ENCODE peak calls at places on chromosomes 6 and 20, in seven cellular contexts. I is left lobe of liver; H is activated T-helper 2 cell treated with anti-CD3 and anti-CD28 coated beads, Interferon-gamma antibody, Interleukin-2, Interleukin-4, amounts not matched to agents 10 μg/mL and 5 μg/mL and 100 μg/mL, durations not matched to agents 14 hours and 24 hours and 36 hours; O is CD8-positive, alpha-beta memory T cell; X is CD8-positive, alpha-beta T cell; C is T follicular helper cell; W is T-helper 17 cell. P is an unnamed sample.

GRCh38 chr20:60048634-60049578 is 90.7 kb downstream of the CDH26 start:
- DNase-seq in I (no peak), H (no peak), O (no peak), X (no peak), C (no peak), W (no peak), P (no peak)

GRCh38 chr6:126094411-126094810 is 108.1 kb downstream of the TRMT11 start:
- DNase-seq in I (no peak), H (no peak), O (no peak), X (no peak), C (no peak), W (no peak), P (no peak)

GRCh38 chr20:50175938-50176933 is 14.4 kb upstream of the CEBPB start:
- DNase-seq in I (no peak), H (no peak), O (no peak), X (no peak), C (no peak), W (no peak), P (no peak)

GRCh38 chr6:140217283-140217682 is 842.8 kb upstream of the CITED2 start:
- DNase-seq in I (no peak), H (no peak), O (no peak), X (no peak), C (no peak), W (no peak), P (no peak)

GRCh38 chr6:106446287-106446885 is 85.9 kb downstream of the CRYBG1 start:
- DNase-seq in I (no peak), H (no peak), O (no peak), X (no peak), C (no peak), W (no peak), P (no peak)

GRCh38 chr6:145483191-145483996 is 251.9 kb downstream of the EPM2A start:
- DNase-seq in I (no peak), H (no peak), O (no peak), X (no peak), C (no peak), W (no peak), P (no peak)

GRCh38 chr6:5550631-5551030 is 289.3 kb downstream of the FARS2 start:
- DNase-seq in I (no peak), H (no peak), O (no peak), X (no peak), C (no peak), W (no peak), P (no peak)

GRCh38 chr6:42710316-42710715 is 12.1 kb downstream of the PRPH2 start:
- DNase-seq in I (no peak), H (no peak), O (no peak), X (no peak), C (no peak), W (no peak), P (no peak)

GRCh38 chr6:112153926-112154621 is 66.7 kb downstream of the FAM229B start:
- DNase-seq in I (no peak), H (no peak), O (no peak), X (no peak), C (no peak), W (no peak), P (no peak)

GRCh38 chr20:32681175-32682084 is 7.7 kb upstream of the C20orf203 start:
- DNase-seq in I (no peak), H (no peak), O (no peak), X (no peak), C (no peak), W (no peak), P (no peak)

GRCh38 chr6:125544819-125545218 is 204.6 kb upstream of the HEY2 start:
- DNase-seq in I (no peak), H (no peak), O (no peak), X (no peak), C (no peak), W (no peak), P (no peak)

GRCh38 chr20:53930651-53931504 is 139.5 kb downstream of the BCAS1 start:
- DNase-seq in I (no peak), H (no peak), O (no peak), X (no peak), C (no peak), W (no peak), P (no peak)